ENCODE peak calls at places on chromosome 21, in seven cellular contexts. M, U, R, X, W, D and F are unnamed samples.
A peak's percentile ranks its signal among the peaks of the same experiment; 100 is the strongest.

GRCh38 chr21:44052071-44052829 is 40.1 kb downstream of the TRAPPC10 start:
- DNase-seq in U (no peak), W (no peak), X (no peak), M (peak; percentile 62), R (no peak), D (peak; percentile 9), F (no peak)

GRCh38 chr21:7933923-7934322 is 2587.5 kb upstream of the TPTE start:
- DNase-seq in W (no peak), M (no peak), R (no peak), D (no peak), X (no peak), U (no peak), F (no peak)

GRCh38 chr21:44709426-44710293 is 1.7 kb downstream of the TSPEAR start:
- DNase-seq in M (no peak), D (no peak), U (no peak), W (no peak), R (no peak), X (peak; percentile 39), F (no peak)

GRCh38 chr21:43815107-43815742 is 25.8 kb downstream of the RRP1 start:
- DNase-seq in X (no peak), R (no peak), W (no peak), U (no peak), M (no peak), D (no peak), F (no peak)

GRCh38 chr21:26587621-26588260 is 14.7 kb upstream of the CYYR1 start:
- DNase-seq in R (peak; percentile 76), X (no peak), D (peak; percentile 41), U (no peak), M (peak; percentile 43), W (peak; percentile 77), F (peak; percentile 83)

GRCh38 chr21:36463991-36464390 is 15.9 kb downstream of the CLDN14 start:
- DNase-seq in X (no peak), U (no peak), M (no peak), R (no peak), W (no peak), D (no peak), F (no peak)

GRCh38 chr21:25806053-25806452 is 71.3 kb downstream of the GABPA start:
- DNase-seq in U (no peak), R (no peak), W (no peak), D (no peak), M (no peak), X (no peak), F (no peak)

GRCh38 chr21:40299441-40299840 is 432.2 kb downstream of the PCP4 start:
- DNase-seq in U (no peak), M (no peak), R (no peak), W (no peak), X (no peak), D (no peak), F (no peak)

GRCh38 chr21:14876464-14876863 is 188.3 kb downstream of the NRIP1 start:
- DNase-seq in R (no peak), X (no peak), U (no peak), D (no peak), M (no peak), W (no peak), F (no peak)

GRCh38 chr21:40373760-40374159 is 473.2 kb downstream of the DSCAM start:
- DNase-seq in M (no peak), X (no peak), W (no peak), R (no peak), U (no peak), D (no peak), F (no peak)

GRCh38 chr21:34526236-34526617 is 14.2 kb upstream of the KCNE1 start:
- DNase-seq in X (no peak), D (no peak), W (peak; percentile 50), M (no peak), U (no peak), R (no peak), F (no peak)
- H3K4me3 ChIP-seq in X (no peak overlapping the region), D (peak overlapping the region; percentile 60), W (peak overlapping the region; percentile 65), M (peak overlapping the region; percentile 82), U (peak overlapping the region; percentile 7), R (peak overlapping the region; percentile 56), F (peak overlapping the region; percentile 61)

DNA sequence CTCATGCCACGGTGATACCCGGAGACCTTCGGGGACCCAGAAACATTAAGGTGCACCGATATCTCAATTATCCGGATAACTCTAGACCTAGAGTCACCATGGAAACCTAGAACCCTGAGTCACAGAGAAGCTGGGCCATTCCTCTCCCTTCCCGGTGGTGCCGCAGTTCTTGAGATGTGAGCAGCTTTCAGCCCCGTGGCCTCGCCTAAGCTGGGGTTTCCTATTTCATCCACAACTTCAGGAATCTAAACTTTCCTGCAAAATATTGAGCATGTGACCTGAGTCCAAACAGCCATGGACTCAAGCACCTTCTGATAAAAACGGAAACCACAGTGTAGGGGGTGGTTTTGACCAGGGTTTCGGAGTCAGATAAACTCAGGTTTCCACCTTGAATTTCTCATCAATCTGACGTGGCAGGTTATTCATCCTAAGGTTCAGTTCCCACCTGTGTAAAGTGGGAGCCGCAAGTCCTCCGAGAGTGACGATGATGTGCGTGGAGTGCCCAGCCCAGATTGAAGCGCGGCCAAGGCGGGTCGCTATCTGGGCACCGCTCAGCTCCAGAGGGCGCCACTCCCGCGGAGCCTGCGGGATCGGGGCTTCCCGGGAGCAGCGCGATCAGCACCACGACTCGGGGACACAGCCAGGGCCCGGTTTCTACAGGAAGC is 980 bp upstream of the ETS2 start:
- DNase-seq in M (peak; percentile 81), R (peak; percentile 54), W (no peak), U (peak; percentile 41), D (peak; percentile 61), X (peak; percentile 18), F (no peak)
- H3K4me3 ChIP-seq in M (peak overlapping the region; percentile 84), R (peak overlapping the region; percentile 73), W (peak overlapping the region; percentile 78), U (peak overlapping the region; percentile 64), D (peak overlapping the region; percentile 76), X (peak overlapping the region; percentile 74), F (peak overlapping the region; percentile 91)

DNA sequence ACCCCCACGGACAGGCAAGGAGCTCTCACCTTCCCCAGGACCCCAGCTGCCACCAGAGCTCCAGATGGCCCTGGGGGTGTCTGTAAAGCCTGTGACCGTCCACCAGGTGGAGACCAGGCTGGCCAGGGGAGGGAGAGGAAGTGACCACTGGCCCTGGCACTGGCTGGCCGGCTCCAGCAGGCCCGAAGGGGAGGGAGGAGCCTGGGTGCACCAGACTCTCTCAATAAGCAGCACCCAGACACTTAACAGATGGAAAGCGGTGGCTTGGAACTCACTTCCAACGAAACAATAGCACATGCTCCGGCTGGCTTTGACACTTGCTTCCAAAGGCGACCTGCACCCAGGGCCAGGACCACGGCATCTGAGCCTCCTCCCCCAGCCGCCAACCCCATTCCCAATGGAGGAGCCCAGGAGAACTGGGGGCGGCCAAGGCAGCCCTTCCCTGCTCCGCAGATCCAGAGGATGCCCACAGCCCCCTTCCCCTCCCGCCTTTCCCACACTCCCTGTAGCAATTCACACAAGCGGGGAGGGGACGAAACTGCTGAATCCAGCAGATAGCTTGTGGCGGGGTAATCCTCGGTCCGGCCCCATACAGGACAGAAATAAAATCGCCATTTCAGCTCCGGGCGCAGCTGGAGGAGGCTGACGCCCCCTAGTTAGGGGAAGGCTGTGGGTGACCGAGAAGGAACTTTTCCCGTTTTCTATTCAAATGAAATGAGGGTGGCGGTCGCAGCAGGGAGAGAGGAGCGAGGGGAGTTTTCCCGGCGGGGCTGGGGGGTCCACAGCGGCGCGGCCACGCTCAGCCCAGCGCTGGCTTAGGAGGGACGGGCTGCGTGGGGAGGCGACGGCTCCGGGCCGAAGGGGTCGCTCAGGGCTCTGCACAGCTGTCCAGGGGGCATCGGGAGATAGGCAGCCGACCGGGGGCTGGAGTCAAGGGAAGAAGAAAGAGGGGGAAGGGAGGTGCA is 612 bp upstream of the PDE9A start:
- DNase-seq in U (no peak), X (no peak), D (peak; percentile 10), W (peak; percentile 30), R (peak; percentile 4), M (peak; percentile 90), F (no peak)
- H3K4me3 ChIP-seq in U (no peak overlapping the region), X (no peak overlapping the region), D (no peak overlapping the region), W (no peak overlapping the region), R (no peak overlapping the region), M (peak overlapping the region; percentile 65), F (peak overlapping the region; percentile 24)

GRCh38 chr21:46114963-46115362 is 17.1 kb downstream of the COL6A2 start:
- DNase-seq in W (no peak), M (no peak), R (no peak), U (no peak), D (no peak), X (peak; percentile 0), F (no peak)
- H3K4me3 ChIP-seq in W (no peak overlapping the region), M (no peak overlapping the region), R (no peak overlapping the region), U (no peak overlapping the region), D (no peak overlapping the region), X (no peak overlapping the region), F (no peak overlapping the region)

GRCh38 chr21:29798840-29799239 is 141.0 kb downstream of the GRIK1 start:
- DNase-seq in X (no peak), U (no peak), R (no peak), W (no peak), M (no peak), D (no peak), F (no peak)
- H3K4me3 ChIP-seq in X (no peak overlapping the region), U (no peak overlapping the region), R (no peak overlapping the region), W (no peak overlapping the region), M (no peak overlapping the region), D (no peak overlapping the region), F (no peak overlapping the region)

DNA sequence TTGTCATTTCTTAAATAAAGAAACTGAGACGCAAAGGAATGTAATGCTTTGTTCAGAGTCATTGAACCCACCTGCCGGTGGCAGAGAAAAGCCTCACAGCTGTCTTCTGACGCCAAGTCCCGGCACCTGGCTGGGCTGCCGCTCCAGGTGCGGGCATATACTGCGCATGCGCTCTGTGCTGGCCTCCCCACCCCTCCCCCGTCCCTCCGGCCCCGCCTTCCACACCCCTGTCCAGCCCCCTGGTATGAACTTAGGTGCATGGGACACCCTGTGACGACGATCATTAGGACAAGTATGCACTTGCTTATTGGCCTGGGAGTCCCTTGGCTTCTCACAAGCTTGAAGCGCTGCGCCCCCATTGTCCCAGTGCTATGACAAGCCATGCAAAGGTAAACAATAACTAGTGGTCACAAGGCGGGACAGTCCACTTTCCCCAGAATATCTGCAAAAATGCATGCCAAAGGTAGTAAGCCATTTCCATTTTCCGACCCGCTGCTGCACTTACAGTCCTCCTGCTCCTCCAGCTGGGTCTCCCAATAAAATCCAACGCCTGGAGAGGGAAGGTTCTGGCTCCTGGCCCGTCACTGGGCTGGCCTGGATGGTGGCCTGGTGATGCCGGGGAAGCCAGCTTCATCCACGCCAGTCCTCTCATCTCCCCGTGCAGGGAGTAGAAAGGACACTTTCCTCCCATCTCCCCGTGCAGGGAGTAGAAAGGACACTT is 100.4 kb downstream of the PSMG1 start:
- DNase-seq in U (no peak), R (no peak), X (no peak), W (no peak), M (no peak), D (no peak), F (no peak)
- H3K4me3 ChIP-seq in U (no peak overlapping the region), R (no peak overlapping the region), X (no peak overlapping the region), W (no peak overlapping the region), M (no peak overlapping the region), D (no peak overlapping the region), F (no peak overlapping the region)